ENCODE peak calls at places on chromosomes 3 and 15, in five cellular contexts. One of them, this sample, is unnamed.

GRCh38 chr3:35639251-35640185 is at the start of gene ARPP21:
- DNase-seq in NCI-H146: peak; percentile 12
- DNase-seq in posterior cingulate gyrus: peak; percentile 91
- DNase-seq in GM23248: no peak
- DNase-seq in fibroblast of the aortic adventitia: peak; percentile 3
- DNase-seq in this sample: peak; percentile 65

GRCh38 chr3:154334973-154335420 is 10.7 kb upstream of the DHX36 start:
- DNase-seq in NCI-H146: peak; percentile 44
- DNase-seq in posterior cingulate gyrus: no peak
- DNase-seq in GM23248: peak; percentile 63
- DNase-seq in fibroblast of the aortic adventitia: peak; percentile 64
- DNase-seq in this sample: no peak

GRCh38 chr3:75171632-75172230 is 492.4 kb upstream of the FRG2C start:
- DNase-seq in NCI-H146: no peak
- DNase-seq in posterior cingulate gyrus: no peak
- DNase-seq in GM23248: peak; percentile 48
- DNase-seq in fibroblast of the aortic adventitia: peak; percentile 31
- DNase-seq in this sample: no peak

GRCh38 chr3:134483195-134483890 is 2.4 kb downstream of the ANAPC13 start:
- DNase-seq in NCI-H146: no peak
- DNase-seq in posterior cingulate gyrus: no peak
- DNase-seq in GM23248: peak; percentile 94
- DNase-seq in fibroblast of the aortic adventitia: peak; percentile 83
- DNase-seq in this sample: no peak

GRCh38 chr3:52372822-52373504 is 56.8 kb downstream of the DNAH1 start:
- DNase-seq in NCI-H146: no peak
- DNase-seq in posterior cingulate gyrus: no peak
- DNase-seq in GM23248: no peak
- DNase-seq in fibroblast of the aortic adventitia: no peak
- DNase-seq in this sample: no peak

GRCh38 chr3:61997112-61997511 is 376.2 kb downstream of the FEZF2 start:
- DNase-seq in NCI-H146: no peak
- DNase-seq in posterior cingulate gyrus: no peak
- DNase-seq in GM23248: peak; percentile 43
- DNase-seq in fibroblast of the aortic adventitia: peak; percentile 32
- DNase-seq in this sample: no peak

GRCh38 chr3:24302382-24302781 is 192.3 kb downstream of the THRB start:
- DNase-seq in NCI-H146: no peak
- DNase-seq in posterior cingulate gyrus: no peak
- DNase-seq in GM23248: no peak
- DNase-seq in fibroblast of the aortic adventitia: no peak
- DNase-seq in this sample: no peak

GRCh38 chr15:31272558-31273257 is 53.9 kb upstream of the KLF13 start:
- DNase-seq in NCI-H146: no peak
- DNase-seq in posterior cingulate gyrus: no peak
- DNase-seq in GM23248: no peak
- DNase-seq in fibroblast of the aortic adventitia: no peak
- DNase-seq in this sample: no peak

GRCh38 chr3:12822725-12823373 is 18.5 kb downstream of the RPL32 start:
- DNase-seq in NCI-H146: no peak
- DNase-seq in posterior cingulate gyrus: no peak
- DNase-seq in GM23248: no peak
- DNase-seq in fibroblast of the aortic adventitia: peak; percentile 59
- DNase-seq in this sample: no peak

GRCh38 chr15:79447060-79447459 is 14.9 kb downstream of the MINAR1 start:
- DNase-seq in NCI-H146: no peak
- DNase-seq in posterior cingulate gyrus: no peak
- DNase-seq in GM23248: no peak
- DNase-seq in fibroblast of the aortic adventitia: no peak
- DNase-seq in this sample: no peak

GRCh38 chr3:36991923-36992805 is 767 bp downstream of the EPM2AIP1 start:
- DNase-seq in NCI-H146: no peak
- DNase-seq in posterior cingulate gyrus: no peak
- DNase-seq in GM23248: peak; percentile 80
- DNase-seq in fibroblast of the aortic adventitia: peak; percentile 64
- DNase-seq in this sample: no peak

GRCh38 chr3:21642433-21642832 is 108.6 kb downstream of the ZNF385D start:
- DNase-seq in NCI-H146: no peak
- DNase-seq in posterior cingulate gyrus: no peak
- DNase-seq in GM23248: no peak
- DNase-seq in fibroblast of the aortic adventitia: no peak
- DNase-seq in this sample: no peak

GRCh38 chr15:38252481-38253311 is at the start of gene SPRED1:
- DNase-seq in NCI-H146: peak; percentile 65
- DNase-seq in posterior cingulate gyrus: peak; percentile 94
- DNase-seq in GM23248: peak; percentile 88
- DNase-seq in fibroblast of the aortic adventitia: peak; percentile 53
- DNase-seq in this sample: peak; percentile 54

GRCh38 chr15:97893988-97894387 is 66.5 kb upstream of the ARRDC4 start:
- DNase-seq in NCI-H146: no peak
- DNase-seq in posterior cingulate gyrus: no peak
- DNase-seq in GM23248: no peak
- DNase-seq in fibroblast of the aortic adventitia: no peak
- DNase-seq in this sample: no peak

GRCh38 chr15:68382286-68383007 is 49.5 kb downstream of the ITGA11 start:
- DNase-seq in NCI-H146: no peak
- DNase-seq in posterior cingulate gyrus: no peak
- DNase-seq in GM23248: peak; percentile 41
- DNase-seq in fibroblast of the aortic adventitia: peak; percentile 51
- DNase-seq in this sample: no peak

GRCh38 chr3:79139395-79140060 is 628.3 kb downstream of the ROBO1 start:
- DNase-seq in NCI-H146: no peak
- DNase-seq in posterior cingulate gyrus: no peak
- DNase-seq in GM23248: peak; percentile 78
- DNase-seq in fibroblast of the aortic adventitia: peak; percentile 26
- DNase-seq in this sample: no peak